ENCODE peak calls at places on chromosomes 1 and 21, in five cellular contexts. S is Panc1; K is CD8-positive, alpha-beta T cell; I is astrocyte of the spinal cord; P is body of pancreas. T is an unnamed sample.

GRCh38 chr21:45300786-45301520 is 13.3 kb upstream of the POFUT2 start:
- DNase-seq in S (no peak), K (no peak), P (peak), I (no peak), T (no peak)

GRCh38 chr1:215273838-215274516 is 191.4 kb downstream of the KCNK2 start:
- DNase-seq in I (peak), S (no peak), K (no peak), P (no peak), T (peak)

GRCh38 chr1:11563560-11564069 is 84.7 kb downstream of the DISP3 start:
- DNase-seq in S (no peak), P (no peak), K (no peak), I (no peak), T (peak)

GRCh38 chr21:30713786-30714185 is 4.8 kb downstream of the KRTAP21-3 start:
- DNase-seq in S (no peak), K (no peak), I (peak), P (no peak), T (no peak)

GRCh38 chr1:214326406-214326805 is 45.4 kb downstream of the SMYD2 start:
- DNase-seq in P (no peak), S (no peak), I (no peak), K (no peak), T (no peak)

GRCh38 chr1:243390315-243390875 is 134.6 kb downstream of the SDCCAG8 start:
- DNase-seq in P (no peak), S (no peak), K (no peak), I (no peak), T (no peak)

GRCh38 chr1:237562247-237562823 is 328.4 kb downstream of the ZP4 start:
- DNase-seq in I (peak), S (peak), K (no peak), P (no peak), T (peak)

GRCh38 chr1:31182352-31182751 is 57.3 kb downstream of the NKAIN1 start:
- DNase-seq in P (peak), S (no peak), I (peak), K (peak), T (peak)

GRCh38 chr1:248757784-248758195 is 2.2 kb upstream of the LYPD8 start:
- DNase-seq in P (peak), S (no peak), K (no peak), I (no peak), T (no peak)

GRCh38 chr1:58397187-58397820 is 149.2 kb downstream of the OMA1 start:
- DNase-seq in K (no peak), P (no peak), I (peak), S (no peak), T (peak)

GRCh38 chr1:82880506-82880905 is 1079.8 kb downstream of the ADGRL2 start:
- DNase-seq in S (no peak), P (no peak), K (no peak), I (no peak), T (no peak)

GRCh38 chr1:64598100-64598571 is 128.2 kb downstream of the CACHD1 start:
- DNase-seq in K (no peak), I (peak), S (no peak), P (no peak), T (no peak)

GRCh38 chr21:25717491-25718139 is 17.1 kb downstream of the ATP5PF start:
- DNase-seq in K (no peak), P (no peak), I (peak), S (no peak), T (peak)

GRCh38 chr1:61284933-61285332 is 202.6 kb downstream of the NFIA start:
- DNase-seq in S (no peak), P (no peak), I (no peak), K (no peak), T (no peak)

GRCh38 chr21:25838809-25839208 is 104.0 kb downstream of the GABPA start:
- DNase-seq in K (no peak), I (peak), S (no peak), P (no peak), T (peak)

GRCh38 chr1:113391643-113392271 is 1.4 kb downstream of the MAGI3 start:
- DNase-seq in P (peak), I (no peak), S (no peak), K (peak), T (peak)

GRCh38 chr1:207993477-207994445 is 82.8 kb upstream of the CD34 start:
- DNase-seq in K (no peak), P (no peak), I (no peak), S (no peak), T (peak)

GRCh38 chr1:1760715-1761114 is 17.6 kb downstream of the NADK start:
- DNase-seq in I (no peak), P (no peak), K (no peak), S (no peak), T (no peak)

GRCh38 chr21:27362249-27362648 is 395.4 kb upstream of the ADAMTS5 start:
- DNase-seq in S (no peak), P (no peak), K (no peak), I (no peak), T (peak)

GRCh38 chr1:162910161-162910560 is 49.2 kb upstream of the CCDC190 start:
- DNase-seq in I (no peak), P (no peak), K (no peak), S (no peak), T (no peak)

GRCh38 chr1:100463809-100464424 is 74.0 kb upstream of the GPR88 start:
- DNase-seq in S (no peak), P (peak), I (peak), K (peak), T (peak)

GRCh38 chr1:228152918-228153258 is 3.2 kb downstream of the GJC2 start:
- DNase-seq in K (no peak), S (no peak), P (no peak), I (no peak), T (no peak)

GRCh38 chr1:41870076-41870562 is 48.6 kb downstream of the HIVEP3 start:
- DNase-seq in S (no peak), P (no peak), K (no peak), I (peak), T (peak)

GRCh38 chr1:56811331-56811730 is 7.9 kb downstream of the FYB2 start:
- DNase-seq in K (no peak), S (no peak), I (no peak), P (peak), T (no peak)

DNA sequence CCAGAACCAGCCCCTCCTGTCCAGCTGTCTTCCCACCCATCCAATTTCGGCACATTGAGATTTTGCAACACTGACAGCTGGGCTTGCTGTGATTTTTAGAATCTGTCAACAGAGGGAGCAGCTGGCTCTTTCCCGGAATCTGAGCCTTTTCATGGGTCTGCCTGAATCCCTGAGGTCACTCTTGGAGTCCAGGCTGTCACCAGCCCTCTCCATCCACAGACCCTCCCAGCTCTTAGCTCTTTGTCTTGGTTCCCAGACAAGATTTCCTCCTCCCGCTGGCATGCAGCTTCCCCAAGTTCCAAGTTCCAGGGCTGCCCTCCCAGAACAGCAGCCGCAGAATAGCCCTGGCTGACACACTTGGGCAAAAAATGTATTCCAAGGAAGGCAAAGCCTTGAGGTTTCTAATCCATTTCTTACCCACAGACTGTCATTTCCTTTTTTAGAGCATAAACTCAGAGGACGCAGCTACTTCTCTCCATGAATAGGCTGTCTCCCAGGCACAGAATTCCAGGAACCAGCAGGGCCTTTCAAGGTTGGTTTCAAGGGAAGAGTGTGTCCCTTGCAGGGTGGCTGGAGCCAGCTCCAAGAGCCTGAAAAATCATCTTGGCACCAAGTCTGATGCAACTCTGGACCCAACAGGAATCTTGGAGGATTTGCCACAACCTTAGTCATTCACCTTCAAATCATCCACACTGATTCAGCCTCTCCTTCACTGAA is 7.1 kb upstream of the TMEM61 start:
- DNase-seq in I (peak), P (peak), S (no peak), K (no peak), T (peak)
- TF ChIP-seq CTCF in I (peak), P (no peak), S (peak), K (no peak), T (peak)

DNA sequence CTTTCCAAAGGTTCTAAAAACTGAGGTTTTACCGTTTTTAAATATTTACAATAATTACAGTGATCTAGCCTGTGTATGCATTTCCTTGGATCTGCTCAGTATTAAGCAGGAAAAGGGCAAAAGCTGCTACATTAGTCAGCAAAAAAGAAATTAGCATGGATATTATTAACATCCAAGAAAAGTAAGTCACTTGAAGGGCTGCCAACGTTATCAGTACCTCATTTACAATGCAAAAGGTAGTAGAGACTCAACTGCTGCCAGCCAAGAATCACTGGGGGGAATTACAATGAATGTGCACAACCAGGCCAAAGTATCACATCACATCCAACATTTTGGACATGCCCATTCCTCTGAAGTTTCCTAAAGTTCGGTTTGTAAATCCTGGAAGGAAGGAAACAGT is 1.9 kb downstream of the CNN3 start:
- DNase-seq in K (no peak), I (peak), S (no peak), P (peak), T (peak)
- H3K4me3 ChIP-seq in K (peak), I (peak), S (peak), P (no peak), T (peak)

GRCh38 chr1:8876099-8876496 is 2.4 kb downstream of the ENO1 start:
- DNase-seq in I (no peak), P (no peak), S (no peak), K (no peak), T (no peak)

GRCh38 chr1:8880068-8880676 is 1.7 kb upstream of the ENO1 start:
- DNase-seq in K (no peak), S (peak), I (peak), P (peak), T (peak)

GRCh38 chr1:8878448-8879347 is at the start of gene ENO1:
- DNase-seq in S (peak), P (peak), K (peak), I (peak), T (peak)

GRCh38 chr1:8883510-8883909 is 5.0 kb upstream of the ENO1 start:
- DNase-seq in K (no peak), S (no peak), P (no peak), I (no peak), T (no peak)

DNA sequence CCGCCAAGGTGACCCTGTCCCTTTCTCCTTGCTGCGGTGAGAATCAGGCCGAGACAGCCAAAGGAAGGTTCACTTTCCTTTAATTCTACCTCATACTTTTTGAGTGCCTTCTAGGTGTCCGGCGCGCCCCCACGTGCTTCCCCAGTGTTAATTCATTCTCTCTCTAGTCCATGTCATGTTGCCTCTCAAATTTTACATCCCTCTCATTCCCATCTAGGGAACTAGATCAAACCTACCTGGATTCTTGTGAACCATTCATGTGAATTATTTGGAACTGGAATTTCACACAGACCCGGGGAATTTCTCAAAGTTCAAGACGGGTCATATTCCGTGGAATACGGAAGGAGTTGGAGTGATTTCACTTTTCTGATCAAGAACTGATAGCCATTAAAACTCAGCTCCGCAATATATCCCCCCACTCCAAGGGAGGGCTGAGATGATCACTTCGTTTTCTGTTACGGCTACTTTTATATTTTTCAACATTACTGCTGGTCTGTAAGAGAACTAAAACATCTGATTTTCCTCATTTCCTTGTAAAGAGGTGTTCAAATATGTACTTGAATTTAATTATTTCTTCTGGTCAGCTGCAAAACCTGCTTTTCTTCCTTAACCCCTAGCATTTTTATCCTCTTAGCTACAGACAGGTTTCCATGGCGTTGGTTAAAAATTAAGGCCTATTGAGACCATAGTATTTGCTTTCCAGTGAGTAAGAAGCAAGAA is 1.0 kb upstream of the ENO1 start:
- DNase-seq in I (peak), S (no peak), P (no peak), K (peak), T (no peak)
- TF ChIP-seq CTCF in I (peak), S (no peak), P (no peak), K (peak), T (no peak)

DNA sequence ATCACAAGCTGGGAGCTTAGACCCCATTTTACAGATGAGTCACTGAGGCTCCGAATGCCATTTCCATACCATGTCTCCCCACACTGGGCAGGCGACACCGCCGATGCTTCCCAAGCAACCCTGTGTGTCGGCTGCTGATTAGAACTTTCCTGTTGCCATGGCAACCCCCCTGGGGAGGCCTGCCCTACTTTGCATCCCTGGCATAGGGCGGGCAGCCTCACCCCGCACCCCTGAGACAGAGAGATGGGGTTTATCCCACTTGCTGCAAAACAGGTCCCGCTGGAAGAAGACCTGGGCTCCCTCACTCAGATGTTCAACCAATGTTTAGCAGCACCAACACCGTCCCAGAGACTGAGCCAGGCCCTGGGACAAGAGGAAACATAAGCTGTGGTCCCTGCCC is 81.5 kb downstream of the CAMK2N1 start:
- DNase-seq in P (no peak), I (no peak), K (no peak), S (no peak), T (no peak)
- H3K4me3 ChIP-seq in P (no peak), I (no peak), K (no peak), S (no peak), T (no peak)

DNA sequence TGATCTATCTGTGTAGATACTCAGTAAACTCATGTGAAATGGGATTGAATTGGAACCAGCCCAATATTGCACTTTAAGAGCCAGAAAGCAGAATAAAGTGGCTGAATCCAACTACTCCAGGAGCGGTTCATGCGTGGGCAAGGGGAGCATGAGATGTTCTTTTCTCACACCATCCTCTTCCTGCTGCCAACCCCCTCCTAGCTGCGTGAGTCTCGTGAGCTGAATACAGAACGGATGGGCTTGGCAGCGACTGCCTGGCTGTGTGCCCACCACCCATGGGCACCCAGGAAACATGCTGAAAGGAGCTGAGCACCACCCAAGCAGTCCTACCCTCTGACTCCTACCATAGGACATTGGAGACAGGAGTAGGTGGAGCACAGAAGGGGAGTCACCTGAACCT is 128.4 kb downstream of the ELAVL4 start:
- DNase-seq in P (no peak), K (no peak), S (no peak), I (no peak), T (no peak)
- TF ChIP-seq CTCF in P (no peak), K (no peak), S (no peak), I (no peak), T (no peak)

GRCh38 chr1:222385973-222386372 is 161.9 kb downstream of the HHIPL2 start:
- DNase-seq in K (no peak), P (no peak), S (no peak), I (no peak), T (no peak)
- H3K4me3 ChIP-seq in K (no peak), P (no peak), S (no peak), I (no peak), T (no peak)

GRCh38 chr1:13930151-13930550 is 230.2 kb downstream of the PRDM2 start:
- DNase-seq in P (peak), I (no peak), K (peak), S (no peak), T (no peak)
- TF ChIP-seq CTCF in P (no peak), I (no peak), K (no peak), S (peak), T (no peak)

DNA sequence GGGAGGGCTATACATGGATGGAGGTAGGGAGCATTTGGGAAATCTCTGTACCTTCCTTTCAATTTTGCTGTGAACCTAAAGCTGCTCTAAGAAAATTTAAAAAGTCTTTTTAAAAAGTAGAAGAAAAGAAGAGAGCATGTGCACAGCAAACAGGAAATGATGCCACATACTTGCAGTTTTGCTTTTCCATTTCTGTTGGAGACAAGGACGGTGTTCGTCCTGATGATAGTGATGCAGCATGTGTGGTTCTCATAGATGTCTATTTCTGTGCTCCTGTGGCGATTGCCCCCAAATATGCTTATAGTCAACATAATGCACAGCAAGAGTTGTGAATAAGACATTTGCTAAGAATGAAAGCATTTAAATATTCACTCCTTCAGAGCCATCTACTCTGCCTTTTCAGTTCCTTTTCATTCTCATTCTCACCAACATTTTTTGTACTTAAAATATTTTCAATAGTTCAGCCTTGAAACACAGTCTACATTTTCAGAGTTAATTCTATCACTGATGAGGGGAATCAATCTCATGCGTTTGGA is 66.6 kb downstream of the LRRC8C start:
- DNase-seq in K (no peak), P (no peak), I (no peak), S (no peak), T (no peak)
- H3K4me3 ChIP-seq in K (peak), P (no peak), I (no peak), S (no peak), T (no peak)

GRCh38 chr1:225811622-225812487 is 1.9 kb downstream of the EPHX1 start:
- DNase-seq in I (no peak), P (peak), S (no peak), K (no peak), T (peak)
- TF ChIP-seq CTCF in I (peak), P (peak), S (peak), K (no peak), T (peak)